ENCODE peak calls at places on chromosome 9, in five cellular contexts. J is SK-N-SH, N is HCT116, T is H1, R is HepG2. U is an unnamed sample.

GRCh38 chr9:33419904-33420303 is 17.5 kb upstream of the AQP7 start:
- DNase-seq in J (no peak), N (no peak), T (no peak), R (no peak), U (no peak)

GRCh38 chr9:112142420-112142819 is 32.7 kb downstream of the SUSD1 start:
- DNase-seq in J (no peak), N (no peak), T (no peak), R (no peak), U (no peak)

GRCh38 chr9:109914280-109915027 is 134.5 kb downstream of the PALM2AKAP2 start:
- DNase-seq in J (no peak), N (no peak), T (no peak), R (no peak), U (no peak)

GRCh38 chr9:133090187-133090586 is 28.4 kb downstream of the CEL start:
- DNase-seq in J (peak), N (no peak), T (no peak), R (no peak), U (no peak)

GRCh38 chr9:120934271-120934670 is 7.7 kb upstream of the TRAF1 start:
- DNase-seq in J (no peak), N (no peak), T (no peak), R (no peak), U (no peak)

GRCh38 chr9:97563458-97564135 is 62.1 kb downstream of the TMOD1 start:
- DNase-seq in J (no peak), N (no peak), T (peak), R (no peak), U (no peak)

GRCh38 chr9:19049872-19050636 is 827 bp downstream of the RRAGA start:
- DNase-seq in J (peak), N (no peak), T (no peak), R (no peak), U (no peak)

GRCh38 chr9:33250458-33250995 is 10.6 kb downstream of the SPINK4 start:
- DNase-seq in J (no peak), N (no peak), T (no peak), R (no peak), U (no peak)

GRCh38 chr9:27549196-27549737 is 19.7 kb upstream of the MOB3B start:
- DNase-seq in J (no peak), N (no peak), T (no peak), R (no peak), U (no peak)

GRCh38 chr9:124754289-124754688 is 16.8 kb downstream of the NR6A1 start:
- DNase-seq in J (peak), N (no peak), T (no peak), R (no peak), U (no peak)

GRCh38 chr9:83012578-83013260 is 50.2 kb downstream of the RASEF start:
- DNase-seq in J (no peak), N (no peak), T (no peak), R (no peak), U (peak)

GRCh38 chr9:3960661-3961144 is 339.2 kb downstream of the GLIS3 start:
- DNase-seq in J (no peak), N (no peak), T (no peak), R (no peak), U (no peak)
- TF ChIP-seq SIN3A in J (no peak), N (no peak), T (no peak), R (no peak), U (no peak)

GRCh38 chr9:134492281-134492691 is 149.3 kb upstream of the COL5A1 start:
- DNase-seq in J (peak), N (no peak), T (no peak), R (no peak), U (no peak)
- TF ChIP-seq POLR2AphosphoS5 in J (no peak), N (no peak), T (no peak), R (no peak), U (no peak)

DNA sequence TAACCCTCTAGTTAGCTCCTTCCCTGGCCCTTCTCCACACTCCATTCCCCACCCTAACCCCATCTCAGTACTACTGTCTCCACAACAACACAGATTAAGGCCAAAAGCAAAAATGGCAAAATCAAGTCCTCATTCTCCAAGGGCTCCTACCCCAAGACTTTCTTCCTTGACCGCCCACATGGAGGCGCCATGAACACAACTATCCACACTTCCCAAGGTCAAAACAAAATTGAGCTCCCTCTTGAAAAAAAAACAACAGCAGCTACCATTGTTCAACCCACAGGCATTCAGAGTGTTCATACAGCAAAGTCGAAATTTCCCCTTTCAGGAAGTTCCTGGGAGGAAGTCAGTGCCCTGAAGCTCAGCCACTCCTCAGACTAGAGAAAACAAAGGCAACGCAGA is 54.4 kb downstream of the GNAQ start:
- DNase-seq in J (peak), N (peak), T (no peak), R (peak), U (peak)
- TF ChIP-seq SIN3A in J (no peak), N (no peak), T (no peak), R (no peak), U (no peak)

GRCh38 chr9:127884427-127884911 is 7.0 kb upstream of the AK1 start:
- DNase-seq in J (peak), N (no peak), T (no peak), R (no peak), U (no peak)
- TF ChIP-seq POLR2AphosphoS5 in J (no peak), N (no peak), T (no peak), R (no peak), U (no peak)

DNA sequence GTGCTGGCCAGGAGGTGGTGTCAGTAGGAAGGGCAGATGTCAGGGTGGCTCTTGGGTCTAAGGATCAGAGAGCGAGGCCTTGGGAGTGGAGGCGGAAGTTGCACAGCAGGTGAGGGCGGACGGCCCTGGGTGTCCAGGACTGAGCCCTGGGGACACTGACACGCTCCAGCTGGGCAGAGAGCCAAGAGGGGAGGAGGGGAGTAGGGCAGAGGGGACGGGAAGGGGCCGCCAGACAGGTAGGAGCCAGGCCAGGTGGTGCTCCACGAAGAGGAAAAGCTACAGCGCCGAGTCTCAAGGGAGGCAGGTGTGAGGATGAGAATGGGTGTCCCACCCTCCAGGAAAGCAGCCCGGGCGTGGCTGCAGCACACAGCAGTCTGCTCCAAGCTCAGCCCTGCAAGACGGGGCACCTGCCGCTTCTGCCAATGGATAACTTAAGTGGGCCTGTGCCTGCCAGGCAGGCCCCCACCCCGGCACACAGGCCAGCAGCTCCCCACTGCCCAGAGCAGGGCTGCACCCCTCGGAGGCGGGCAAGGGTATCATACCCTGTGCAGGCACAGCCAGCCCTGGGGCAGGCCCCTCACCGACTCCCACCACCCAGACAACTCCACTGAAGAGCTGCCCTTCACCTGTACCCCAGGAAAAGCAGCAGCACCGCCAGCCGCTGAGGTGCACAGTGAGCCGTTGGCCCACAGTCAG is 4.9 kb downstream of the TPRN start:
- DNase-seq in J (no peak), N (no peak), T (no peak), R (no peak), U (no peak)
- TF ChIP-seq SIN3A in J (no peak), N (no peak), T (no peak), R (no peak), U (no peak)

GRCh38 chr9:6715755-6716643 is 41.8 kb upstream of the KDM4C start:
- DNase-seq in J (peak), N (peak), T (no peak), R (peak), U (no peak)
- TF ChIP-seq POLR2AphosphoS5 in J (no peak), N (peak), T (no peak), R (peak), U (no peak)

DNA sequence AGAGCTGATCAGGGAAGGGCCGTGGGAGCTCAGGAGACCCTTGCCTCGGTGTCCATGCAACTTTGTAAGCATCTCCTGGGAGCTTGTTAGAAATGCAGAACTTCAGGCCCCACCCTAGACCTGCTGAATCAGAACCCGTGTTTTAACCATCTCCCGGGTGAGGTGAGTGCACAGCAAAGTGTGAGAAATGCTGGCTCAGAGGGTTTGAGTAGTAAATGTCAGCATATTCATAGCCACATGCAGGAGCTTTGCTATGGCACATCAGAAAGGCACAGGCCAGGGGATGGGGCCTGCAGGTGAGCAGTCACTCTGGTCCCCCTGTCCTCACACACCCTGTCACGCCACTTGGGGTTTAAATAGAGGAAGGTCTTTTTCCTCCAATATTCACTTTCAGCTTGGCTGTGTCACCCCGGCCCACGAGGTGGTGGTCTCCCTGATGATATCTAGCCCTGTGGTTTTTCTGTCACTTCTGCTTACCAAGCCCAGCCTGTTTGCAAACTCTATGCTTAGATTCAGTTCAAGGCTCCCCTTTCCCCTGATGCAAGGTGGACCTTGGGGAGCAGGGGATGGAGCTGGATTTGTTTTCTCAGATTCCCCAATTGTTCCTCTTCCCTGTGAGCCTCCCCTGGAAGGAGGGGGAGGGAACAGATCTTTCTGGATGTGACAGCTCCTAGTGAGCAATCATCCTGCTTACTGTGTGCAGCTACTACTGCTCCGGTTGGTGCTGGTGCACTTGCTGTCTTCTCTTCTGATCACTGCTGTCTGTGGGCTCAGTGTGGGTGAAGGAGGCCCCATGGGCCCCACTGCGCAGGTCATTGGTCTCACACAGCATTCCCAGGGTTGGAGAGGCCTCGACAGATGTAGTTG is 51.8 kb upstream of the TGFBR1 start:
- DNase-seq in J (no peak), N (no peak), T (no peak), R (no peak), U (no peak)
- TF ChIP-seq SIN3A in J (no peak), N (no peak), T (no peak), R (no peak), U (no peak)

GRCh38 chr9:93974151-93974550 is 19.0 kb upstream of the BARX1 start:
- DNase-seq in J (no peak), N (no peak), T (no peak), R (no peak), U (no peak)

GRCh38 chr9:93976081-93976480 is 20.9 kb upstream of the BARX1 start:
- DNase-seq in J (no peak), N (no peak), T (peak), R (no peak), U (no peak)

GRCh38 chr9:93978498-93978897 is 23.3 kb upstream of the BARX1 start:
- DNase-seq in J (no peak), N (no peak), T (no peak), R (no peak), U (no peak)

GRCh38 chr9:93976973-93977372 is 21.8 kb upstream of the BARX1 start:
- DNase-seq in J (no peak), N (no peak), T (no peak), R (no peak), U (no peak)
- TF ChIP-seq POLR2AphosphoS5 in J (no peak), N (no peak), T (no peak), R (no peak), U (no peak)

U was measured in Panc1.